ENCODE peak calls at places on chromosomes 6 and 20, in seven cellular contexts. One of them, this sample, is unnamed.

GRCh38 chr6:69957990-69958559 is 91.7 kb downstream of the COL19A1 start:
- DNase-seq in ELR: peak
- DNase-seq in non-pigmented ciliary epithelial cell: peak
- DNase-seq in activated naive CD4-positive, alpha-beta T cell: no peak
- DNase-seq in HFFc6: no peak
- DNase-seq in NAMALWA: no peak
- DNase-seq in lower lobe of right lung: no peak
- DNase-seq in this sample: no peak

GRCh38 chr6:39370021-39370420 is 47.5 kb upstream of the KCNK16 start:
- DNase-seq in ELR: no peak
- DNase-seq in non-pigmented ciliary epithelial cell: no peak
- DNase-seq in activated naive CD4-positive, alpha-beta T cell: no peak
- DNase-seq in HFFc6: no peak
- DNase-seq in NAMALWA: no peak
- DNase-seq in lower lobe of right lung: no peak
- DNase-seq in this sample: no peak

GRCh38 chr6:127585123-127585522 is 8.1 kb downstream of the C6orf58 start:
- DNase-seq in ELR: no peak
- DNase-seq in non-pigmented ciliary epithelial cell: no peak
- DNase-seq in activated naive CD4-positive, alpha-beta T cell: no peak
- DNase-seq in HFFc6: no peak
- DNase-seq in NAMALWA: no peak
- DNase-seq in lower lobe of right lung: no peak
- DNase-seq in this sample: no peak

GRCh38 chr20:37345339-37346231 is at the start of gene SRC:
- DNase-seq in ELR: peak
- DNase-seq in non-pigmented ciliary epithelial cell: no peak
- DNase-seq in activated naive CD4-positive, alpha-beta T cell: no peak
- DNase-seq in HFFc6: peak
- DNase-seq in NAMALWA: no peak
- DNase-seq in lower lobe of right lung: peak
- DNase-seq in this sample: peak

GRCh38 chr6:7085911-7086310 is 21.9 kb upstream of the RREB1 start:
- DNase-seq in ELR: peak
- DNase-seq in non-pigmented ciliary epithelial cell: no peak
- DNase-seq in activated naive CD4-positive, alpha-beta T cell: no peak
- DNase-seq in HFFc6: peak
- DNase-seq in NAMALWA: no peak
- DNase-seq in lower lobe of right lung: peak
- DNase-seq in this sample: no peak

GRCh38 chr6:159079367-159079766 is 34.6 kb upstream of the TAGAP start:
- DNase-seq in ELR: no peak
- DNase-seq in non-pigmented ciliary epithelial cell: no peak
- DNase-seq in activated naive CD4-positive, alpha-beta T cell: no peak
- DNase-seq in HFFc6: no peak
- DNase-seq in NAMALWA: no peak
- DNase-seq in lower lobe of right lung: no peak
- DNase-seq in this sample: no peak

GRCh38 chr6:32945106-32945761 is 4.4 kb upstream of the HLA-DMB start:
- DNase-seq in ELR: no peak
- DNase-seq in non-pigmented ciliary epithelial cell: no peak
- DNase-seq in activated naive CD4-positive, alpha-beta T cell: no peak
- DNase-seq in HFFc6: no peak
- DNase-seq in NAMALWA: peak
- DNase-seq in lower lobe of right lung: no peak
- DNase-seq in this sample: no peak

GRCh38 chr6:139161169-139161568 is 26.3 kb downstream of the HECA start:
- DNase-seq in ELR: peak
- DNase-seq in non-pigmented ciliary epithelial cell: no peak
- DNase-seq in activated naive CD4-positive, alpha-beta T cell: no peak
- DNase-seq in HFFc6: no peak
- DNase-seq in NAMALWA: peak
- DNase-seq in lower lobe of right lung: no peak
- DNase-seq in this sample: no peak

GRCh38 chr6:163323719-163324118 is 90.8 kb upstream of the QKI start:
- DNase-seq in ELR: no peak
- DNase-seq in non-pigmented ciliary epithelial cell: no peak
- DNase-seq in activated naive CD4-positive, alpha-beta T cell: no peak
- DNase-seq in HFFc6: no peak
- DNase-seq in NAMALWA: no peak
- DNase-seq in lower lobe of right lung: no peak
- DNase-seq in this sample: no peak

GRCh38 chr20:37524221-37524700 is 3.2 kb downstream of the NNAT start:
- DNase-seq in ELR: no peak
- DNase-seq in non-pigmented ciliary epithelial cell: no peak
- DNase-seq in activated naive CD4-positive, alpha-beta T cell: no peak
- DNase-seq in HFFc6: no peak
- DNase-seq in NAMALWA: no peak
- DNase-seq in lower lobe of right lung: no peak
- DNase-seq in this sample: no peak

GRCh38 chr6:34834789-34835518 is 43.1 kb downstream of the BLTP3A start:
- DNase-seq in ELR: peak
- DNase-seq in non-pigmented ciliary epithelial cell: peak
- DNase-seq in activated naive CD4-positive, alpha-beta T cell: no peak
- DNase-seq in HFFc6: peak
- DNase-seq in NAMALWA: no peak
- DNase-seq in lower lobe of right lung: no peak
- DNase-seq in this sample: no peak

GRCh38 chr6:89462503-89462902 is 29.6 kb downstream of the ANKRD6 start:
- DNase-seq in ELR: no peak
- DNase-seq in non-pigmented ciliary epithelial cell: no peak
- DNase-seq in activated naive CD4-positive, alpha-beta T cell: no peak
- DNase-seq in HFFc6: no peak
- DNase-seq in NAMALWA: no peak
- DNase-seq in lower lobe of right lung: no peak
- DNase-seq in this sample: no peak

GRCh38 chr20:22536956-22537756 is 47.2 kb downstream of the FOXA2 start:
- DNase-seq in ELR: no peak
- DNase-seq in non-pigmented ciliary epithelial cell: no peak
- DNase-seq in activated naive CD4-positive, alpha-beta T cell: no peak
- DNase-seq in HFFc6: no peak
- DNase-seq in NAMALWA: no peak
- DNase-seq in lower lobe of right lung: no peak
- DNase-seq in this sample: no peak

GRCh38 chr6:36717871-36718540 is 20.4 kb downstream of the RAB44 start:
- DNase-seq in ELR: no peak
- DNase-seq in non-pigmented ciliary epithelial cell: no peak
- DNase-seq in activated naive CD4-positive, alpha-beta T cell: no peak
- DNase-seq in HFFc6: no peak
- DNase-seq in NAMALWA: no peak
- DNase-seq in lower lobe of right lung: no peak
- DNase-seq in this sample: no peak

GRCh38 chr6:39389372-39389767 is 66.9 kb upstream of the KCNK16 start:
- DNase-seq in ELR: peak
- DNase-seq in non-pigmented ciliary epithelial cell: peak
- DNase-seq in activated naive CD4-positive, alpha-beta T cell: no peak
- DNase-seq in HFFc6: no peak
- DNase-seq in NAMALWA: no peak
- DNase-seq in lower lobe of right lung: no peak
- DNase-seq in this sample: no peak

GRCh38 chr6:56101141-56101553 is 146.2 kb downstream of the COL21A1 start:
- DNase-seq in ELR: peak
- DNase-seq in non-pigmented ciliary epithelial cell: peak
- DNase-seq in activated naive CD4-positive, alpha-beta T cell: no peak
- DNase-seq in HFFc6: peak
- DNase-seq in NAMALWA: no peak
- DNase-seq in lower lobe of right lung: no peak
- DNase-seq in this sample: no peak

GRCh38 chr6:124743420-124743819 is 218.8 kb upstream of the RNF217 start:
- DNase-seq in ELR: no peak
- DNase-seq in non-pigmented ciliary epithelial cell: no peak
- DNase-seq in activated naive CD4-positive, alpha-beta T cell: no peak
- DNase-seq in HFFc6: no peak
- DNase-seq in NAMALWA: no peak
- DNase-seq in lower lobe of right lung: no peak
- DNase-seq in this sample: no peak

GRCh38 chr6:37531026-37531425 is 31.3 kb upstream of the CCDC167 start:
- DNase-seq in ELR: peak
- DNase-seq in non-pigmented ciliary epithelial cell: no peak
- DNase-seq in activated naive CD4-positive, alpha-beta T cell: no peak
- DNase-seq in HFFc6: no peak
- DNase-seq in NAMALWA: no peak
- DNase-seq in lower lobe of right lung: no peak
- DNase-seq in this sample: no peak

GRCh38 chr20:57920971-57921370 is 211.2 kb upstream of the PMEPA1 start:
- DNase-seq in ELR: no peak
- DNase-seq in non-pigmented ciliary epithelial cell: no peak
- DNase-seq in activated naive CD4-positive, alpha-beta T cell: no peak
- DNase-seq in HFFc6: no peak
- DNase-seq in NAMALWA: no peak
- DNase-seq in lower lobe of right lung: no peak
- DNase-seq in this sample: no peak

GRCh38 chr20:37781626-37782025 is 87.8 kb downstream of the CTNNBL1 start:
- DNase-seq in ELR: peak
- DNase-seq in non-pigmented ciliary epithelial cell: no peak
- DNase-seq in activated naive CD4-positive, alpha-beta T cell: no peak
- DNase-seq in HFFc6: no peak
- DNase-seq in NAMALWA: no peak
- DNase-seq in lower lobe of right lung: no peak
- DNase-seq in this sample: no peak

GRCh38 chr6:125954735-125955410 is 1.7 kb upstream of the HINT3 start:
- DNase-seq in ELR: no peak
- DNase-seq in non-pigmented ciliary epithelial cell: no peak
- DNase-seq in activated naive CD4-positive, alpha-beta T cell: no peak
- DNase-seq in HFFc6: no peak
- DNase-seq in NAMALWA: no peak
- DNase-seq in lower lobe of right lung: no peak
- DNase-seq in this sample: no peak

GRCh38 chr6:16338577-16339262 is 100.3 kb downstream of the GMPR start:
- DNase-seq in ELR: peak
- DNase-seq in non-pigmented ciliary epithelial cell: peak
- DNase-seq in activated naive CD4-positive, alpha-beta T cell: no peak
- DNase-seq in HFFc6: peak
- DNase-seq in NAMALWA: peak
- DNase-seq in lower lobe of right lung: no peak
- DNase-seq in this sample: no peak